ENCODE peak calls at places on chromosome 1, in seven cellular contexts. L, Q, S, W, V, D and A are unnamed samples.

GRCh38 chr1:98468111-98468717 is 193.3 kb upstream of the SNX7 start:
- DNase-seq in L (no peak), Q (no peak), S (no peak), W (peak), V (peak), D (peak), A (peak)

GRCh38 chr1:241775021-241775420 is 73.0 kb upstream of the EXO1 start:
- DNase-seq in L (no peak), Q (no peak), S (no peak), W (no peak), V (no peak), D (no peak), A (no peak)

GRCh38 chr1:151060241-151061011 is at the start of gene MLLT11:
- DNase-seq in L (peak), Q (peak), S (peak), W (peak), V (peak), D (peak), A (peak)

GRCh38 chr1:12518956-12519707 is 98.9 kb downstream of the DHRS3 start:
- DNase-seq in L (peak), Q (peak), S (no peak), W (peak), V (peak), D (no peak), A (peak)

GRCh38 chr1:69836961-69837636 is 269.4 kb downstream of the LRRC7 start:
- DNase-seq in L (no peak), Q (no peak), S (no peak), W (no peak), V (peak), D (no peak), A (peak)

GRCh38 chr1:208288495-208288894 is 44.3 kb upstream of the PLXNA2 start:
- DNase-seq in L (no peak), Q (no peak), S (no peak), W (no peak), V (no peak), D (no peak), A (no peak)

GRCh38 chr1:35559317-35559944 is 1.8 kb downstream of the NCDN start:
- DNase-seq in L (no peak), Q (no peak), S (no peak), W (no peak), V (peak), D (no peak), A (no peak)

GRCh38 chr1:44423706-44424546 is 18.9 kb downstream of the RNF220 start:
- DNase-seq in L (peak), Q (peak), S (peak), W (peak), V (peak), D (no peak), A (peak)

GRCh38 chr1:60419023-60419422 is 345.5 kb upstream of the C1orf87 start:
- DNase-seq in L (no peak), Q (no peak), S (no peak), W (no peak), V (no peak), D (no peak), A (no peak)

GRCh38 chr1:201970334-201971159 is 11.9 kb upstream of the RNPEP start:
- DNase-seq in L (no peak), Q (no peak), S (no peak), W (peak), V (peak), D (no peak), A (peak)

GRCh38 chr1:60427701-60428100 is 354.1 kb upstream of the C1orf87 start:
- DNase-seq in L (no peak), Q (no peak), S (no peak), W (no peak), V (no peak), D (no peak), A (no peak)

GRCh38 chr1:4061521-4062031 is 161.5 kb upstream of the C1orf174 start:
- DNase-seq in L (no peak), Q (peak), S (no peak), W (no peak), V (no peak), D (no peak), A (no peak)

GRCh38 chr1:205519541-205520131 is 15.2 kb downstream of the CDK18 start:
- DNase-seq in L (peak), Q (no peak), S (no peak), W (no peak), V (peak), D (no peak), A (peak)

GRCh38 chr1:35882945-35883680 is at the start of gene AGO1:
- DNase-seq in L (peak), Q (peak), S (peak), W (peak), V (peak), D (peak), A (peak)

GRCh38 chr1:36703526-36704208 is 221.0 kb upstream of the CSF3R start:
- DNase-seq in L (peak), Q (no peak), S (peak), W (peak), V (peak), D (peak), A (peak)

GRCh38 chr1:201361652-201362504 is 15.6 kb downstream of the TNNT2 start:
- DNase-seq in L (peak), Q (no peak), S (no peak), W (peak), V (peak), D (peak), A (peak)

GRCh38 chr1:2799811-2800663 is 1.5 kb downstream of the TTC34 start:
- DNase-seq in L (no peak), Q (no peak), S (no peak), W (no peak), V (no peak), D (no peak), A (no peak)

GRCh38 chr1:54716299-54717047 is 812 bp downstream of the TTC4 start:
- DNase-seq in L (no peak), Q (peak), S (no peak), W (peak), V (peak), D (no peak), A (peak)

GRCh38 chr1:51063121-51063520 is 38.9 kb upstream of the C1orf185 start:
- DNase-seq in L (no peak), Q (no peak), S (no peak), W (peak), V (peak), D (peak), A (peak)

GRCh38 chr1:21703318-21703963 is 34.3 kb upstream of the RAP1GAP start:
- DNase-seq in L (no peak), Q (no peak), S (no peak), W (peak), V (peak), D (peak), A (peak)

GRCh38 chr1:111733183-111733995 is 5.8 kb downstream of the INKA2 start:
- DNase-seq in L (peak), Q (peak), S (peak), W (peak), V (peak), D (peak), A (peak)

GRCh38 chr1:55478742-55479141 is 263.6 kb upstream of the USP24 start:
- DNase-seq in L (no peak), Q (no peak), S (no peak), W (peak), V (peak), D (peak), A (peak)

GRCh38 chr1:11339346-11340247 is 66.6 kb downstream of the UBIAD1 start:
- DNase-seq in L (peak), Q (no peak), S (no peak), W (no peak), V (no peak), D (no peak), A (no peak)

GRCh38 chr1:81592263-81592662 is 208.5 kb upstream of the ADGRL2 start:
- DNase-seq in L (no peak), Q (no peak), S (no peak), W (no peak), V (no peak), D (no peak), A (no peak)

GRCh38 chr1:156797212-156797871 is 19.3 kb downstream of the SH2D2A start:
- DNase-seq in L (peak), Q (no peak), S (no peak), W (peak), V (peak), D (peak), A (peak)

DNA sequence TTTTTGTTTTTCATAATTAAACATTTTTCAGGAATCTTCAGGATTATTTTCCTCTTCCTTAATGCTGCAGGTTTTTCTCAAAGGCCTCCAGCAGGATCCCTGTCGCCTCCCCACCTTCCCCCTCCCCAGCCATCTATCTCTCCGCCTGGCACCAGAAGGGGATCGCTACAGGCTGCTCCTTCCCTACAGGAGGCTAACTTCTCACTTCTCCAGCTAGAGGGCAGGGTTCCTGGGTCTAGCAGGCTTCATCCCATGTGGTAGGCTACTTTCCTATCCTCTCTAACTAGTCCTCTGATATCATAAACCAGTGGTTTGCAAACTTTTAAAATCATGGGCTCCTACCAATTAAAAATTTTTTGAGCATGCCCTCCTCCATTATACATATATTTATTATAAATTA is 104.1 kb downstream of the KCNN3 start:
- DNase-seq in L (no peak), Q (no peak), S (no peak), W (peak), V (peak), D (peak), A (peak)
- TF ChIP-seq CTCF in L (no peak), Q (peak), S (no peak), W (peak), V (peak), D (peak), A (peak)

GRCh38 chr1:18682375-18682774 is 51.7 kb downstream of the PAX7 start:
- DNase-seq in L (no peak), Q (no peak), S (no peak), W (no peak), V (no peak), D (no peak), A (no peak)

GRCh38 chr1:18684306-18684705 is 53.7 kb downstream of the PAX7 start:
- DNase-seq in L (no peak), Q (no peak), S (no peak), W (no peak), V (no peak), D (no peak), A (no peak)

GRCh38 chr1:18676431-18676830 is 45.8 kb downstream of the PAX7 start:
- DNase-seq in L (no peak), Q (no peak), S (no peak), W (no peak), V (no peak), D (no peak), A (no peak)

GRCh38 chr1:18686540-18686939 is 55.9 kb downstream of the PAX7 start:
- DNase-seq in L (no peak), Q (no peak), S (no peak), W (no peak), V (no peak), D (no peak), A (no peak)

DNA sequence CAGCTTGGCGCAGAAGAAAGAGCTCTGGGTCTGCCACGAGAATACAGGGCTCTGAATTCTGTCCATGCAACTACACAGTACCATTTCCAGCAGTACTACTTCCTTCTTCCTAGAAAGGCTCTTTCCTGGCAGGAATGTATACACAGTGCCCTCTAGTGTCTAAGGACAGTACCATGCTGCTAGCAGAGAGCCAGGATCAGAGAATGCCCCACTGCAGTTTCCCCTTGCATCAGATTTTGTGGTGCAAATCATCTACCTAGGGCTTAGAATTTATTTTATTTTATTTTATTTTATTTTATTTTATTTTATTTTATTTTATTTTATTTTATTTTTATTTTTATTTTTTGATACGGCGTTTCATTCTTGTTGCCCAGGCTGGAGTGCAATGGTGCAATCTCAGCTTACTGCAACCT is 50.8 kb downstream of the PAX7 start:
- DNase-seq in L (no peak), Q (no peak), S (no peak), W (no peak), V (peak), D (peak), A (peak)
- TF ChIP-seq CTCF in L (peak), Q (peak), S (peak), W (peak), V (peak), D (peak), A (peak)

GRCh38 chr1:45752441-45753052 is 2.1 kb upstream of the IPP start:
- DNase-seq in L (no peak), Q (no peak), S (no peak), W (no peak), V (peak), D (no peak), A (peak)

GRCh38 chr1:45753248-45754037 is 3.0 kb upstream of the IPP start:
- DNase-seq in L (no peak), Q (no peak), S (no peak), W (no peak), V (no peak), D (no peak), A (no peak)

GRCh38 chr1:45752014-45752413 is 1.6 kb upstream of the IPP start:
- DNase-seq in L (no peak), Q (no peak), S (no peak), W (no peak), V (no peak), D (no peak), A (no peak)

GRCh38 chr1:45746922-45747321 is 3.5 kb downstream of the IPP start:
- DNase-seq in L (no peak), Q (no peak), S (no peak), W (no peak), V (no peak), D (no peak), A (no peak)

GRCh38 chr1:45750298-45751038 is at the start of gene IPP:
- DNase-seq in L (peak), Q (peak), S (peak), W (peak), V (peak), D (peak), A (peak)
- TF ChIP-seq CTCF in L (no peak), Q (peak), S (no peak), W (peak), V (peak), D (no peak), A (peak)

GRCh38 chr1:85611856-85612255 is 31.3 kb downstream of the CCN1 start:
- DNase-seq in L (no peak), Q (peak), S (peak), W (peak), V (peak), D (peak), A (peak)
- TF ChIP-seq CTCF in L (no peak), Q (no peak), S (no peak), W (no peak), V (no peak), D (no peak), A (no peak)

GRCh38 chr1:182841368-182841988 is 2.3 kb downstream of the DHX9 start:
- DNase-seq in L (no peak), Q (no peak), S (no peak), W (peak), V (peak), D (peak), A (peak)

GRCh38 chr1:182845379-182845778 is 6.2 kb downstream of the DHX9 start:
- DNase-seq in L (no peak), Q (no peak), S (no peak), W (no peak), V (no peak), D (no peak), A (no peak)

GRCh38 chr1:182842265-182842664 is 3.1 kb downstream of the DHX9 start:
- DNase-seq in L (no peak), Q (no peak), S (no peak), W (no peak), V (no peak), D (no peak), A (no peak)

GRCh38 chr1:182835811-182836210 is 3.3 kb upstream of the DHX9 start:
- DNase-seq in L (no peak), Q (no peak), S (no peak), W (no peak), V (no peak), D (no peak), A (no peak)

DNA sequence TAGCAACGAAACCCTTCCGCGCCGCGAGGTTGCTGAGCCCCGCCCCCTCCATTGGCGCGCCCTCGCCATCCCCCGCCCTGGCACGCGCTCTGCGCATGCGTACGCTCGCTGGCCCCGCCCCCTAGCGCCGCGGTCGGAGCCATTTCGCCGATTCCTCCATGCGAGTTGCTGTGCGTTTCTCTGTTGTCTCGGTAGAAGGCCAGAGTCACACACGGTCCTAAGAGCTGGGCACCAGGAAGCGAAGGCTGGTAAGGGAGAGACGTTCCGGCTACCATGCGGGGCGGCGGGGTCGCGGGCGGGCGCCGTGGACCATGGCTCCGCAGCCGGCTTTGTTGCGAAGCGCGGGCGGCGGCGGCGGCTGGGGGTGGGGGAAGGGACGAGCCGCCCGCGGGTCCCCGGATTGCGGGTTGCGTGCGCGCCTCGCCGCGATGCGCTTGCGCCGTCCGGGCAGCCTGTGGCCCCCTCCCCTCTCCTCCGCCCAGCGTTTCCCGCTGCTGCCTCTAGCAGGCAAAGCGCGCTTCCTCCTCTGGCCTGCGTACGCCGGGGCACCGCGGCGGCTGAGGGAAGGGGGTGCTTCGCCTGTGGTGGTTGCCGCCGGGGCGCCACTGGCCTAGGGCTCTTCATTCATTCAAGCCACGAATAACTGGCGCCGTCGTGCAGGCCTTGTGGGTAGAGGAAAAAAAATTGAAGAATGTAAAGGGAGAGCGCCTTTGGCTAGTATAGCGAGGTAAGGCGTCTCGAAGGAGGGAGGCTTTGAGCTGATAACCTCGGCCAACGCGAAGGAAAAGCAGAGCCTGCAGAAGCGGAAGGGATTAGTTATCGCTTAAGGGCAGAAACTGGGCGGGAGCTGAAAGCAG is at the start of gene DHX9:
- DNase-seq in L (peak), Q (peak), S (peak), W (peak), V (peak), D (peak), A (peak)
- TF ChIP-seq CTCF in L (no peak), Q (peak), S (no peak), W (no peak), V (no peak), D (no peak), A (peak)

DNA sequence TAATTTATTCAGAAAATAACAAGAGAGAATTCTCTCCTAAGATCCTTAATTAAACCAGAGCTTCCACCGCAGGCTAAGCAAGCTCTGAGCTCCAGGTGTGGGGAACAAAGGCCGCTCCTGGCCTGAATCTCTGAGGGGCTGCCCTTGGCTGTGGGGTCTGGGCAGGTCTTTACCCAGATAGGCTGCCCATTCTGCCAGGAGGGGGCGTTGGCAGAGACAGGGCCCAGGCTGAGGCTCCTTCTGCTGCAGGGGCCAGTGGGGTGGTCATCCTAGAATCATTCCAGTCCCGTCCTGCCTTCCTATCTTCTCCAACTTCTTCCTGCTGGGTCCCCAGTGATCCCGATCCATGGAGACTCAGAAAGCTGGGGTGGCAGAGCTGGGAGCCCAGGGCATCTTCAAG is 82.9 kb upstream of the POU3F1 start:
- DNase-seq in L (no peak), Q (no peak), S (no peak), W (no peak), V (no peak), D (no peak), A (no peak)
- TF ChIP-seq CTCF in L (no peak), Q (no peak), S (no peak), W (peak), V (no peak), D (no peak), A (no peak)

DNA sequence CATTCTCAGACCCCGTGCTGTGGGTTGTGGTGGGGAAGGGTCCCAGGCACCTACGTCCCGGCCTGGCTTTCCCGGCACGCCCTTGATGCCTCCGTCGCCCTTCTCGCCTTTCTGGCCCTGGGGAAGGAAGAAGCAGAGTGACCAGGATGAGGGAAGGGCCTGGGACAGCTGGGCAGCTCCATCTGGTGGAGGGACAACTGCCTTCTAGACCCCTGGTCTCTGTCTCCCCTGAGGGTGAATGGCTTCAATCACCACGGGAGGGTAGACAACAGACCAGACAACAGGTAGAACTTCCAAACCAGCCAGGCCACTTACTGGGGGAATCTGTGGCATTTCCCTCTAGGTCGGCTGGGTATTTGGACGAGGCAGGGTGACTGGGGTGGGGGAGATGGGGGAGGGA is 11.9 kb downstream of the COL16A1 start:
- DNase-seq in L (no peak), Q (no peak), S (no peak), W (no peak), V (no peak), D (no peak), A (no peak)
- TF ChIP-seq CTCF in L (no peak), Q (peak), S (no peak), W (no peak), V (no peak), D (peak), A (no peak)

GRCh38 chr1:26475989-26476388 is 3.7 kb downstream of the HMGN2 start:
- DNase-seq in L (no peak), Q (no peak), S (no peak), W (no peak), V (no peak), D (no peak), A (no peak)
- TF ChIP-seq CTCF in L (no peak), Q (no peak), S (no peak), W (no peak), V (no peak), D (no peak), A (no peak)